ENCODE peak calls at places on chromosomes 16 and 17, in six cellular contexts. I is transverse colon, W is GM12878, V is stomach, S is HepG2, K is SK-N-SH. A is an unnamed sample. For H3K4me1, the result is how much of the 10 kb centered on the place peaks cover.

GRCh38 chr17:13395872-13396271 is 205.9 kb downstream of the HS3ST3A1 start:
- DNase-seq in S (no peak), W (no peak), I (no peak), K (no peak), V (no peak), A (no peak)

GRCh38 chr17:27419156-27419555 is 37.1 kb upstream of the KSR1 start:
- DNase-seq in W (no peak), S (no peak), V (no peak), I (no peak), K (no peak), A (no peak)

GRCh38 chr16:31224092-31224955 is 7.4 kb upstream of the PYDC1 start:
- DNase-seq in V (no peak), W (no peak), I (no peak), S (no peak), K (no peak), A (no peak)

GRCh38 chr17:32487460-32488176 is 825 bp downstream of the CDK5R1 start:
- DNase-seq in K (peak), W (no peak), I (no peak), S (no peak), V (no peak), A (no peak)

GRCh38 chr17:71472809-71473789 is 647.7 kb upstream of the SOX9 start:
- DNase-seq in V (no peak), K (peak), W (no peak), S (peak), I (no peak), A (no peak)

GRCh38 chr17:51035436-51035835 is 85.2 kb downstream of the SPAG9 start:
- DNase-seq in K (no peak), W (no peak), I (no peak), V (no peak), S (no peak), A (no peak)

GRCh38 chr16:57591086-57591869 is 37.2 kb upstream of the ADGRG1 start:
- DNase-seq in I (peak), K (peak), W (no peak), V (peak), S (peak), A (no peak)

GRCh38 chr17:68566145-68566738 is 34.9 kb downstream of the FAM20A start:
- DNase-seq in S (no peak), K (no peak), I (no peak), V (no peak), W (no peak), A (no peak)

DNA sequence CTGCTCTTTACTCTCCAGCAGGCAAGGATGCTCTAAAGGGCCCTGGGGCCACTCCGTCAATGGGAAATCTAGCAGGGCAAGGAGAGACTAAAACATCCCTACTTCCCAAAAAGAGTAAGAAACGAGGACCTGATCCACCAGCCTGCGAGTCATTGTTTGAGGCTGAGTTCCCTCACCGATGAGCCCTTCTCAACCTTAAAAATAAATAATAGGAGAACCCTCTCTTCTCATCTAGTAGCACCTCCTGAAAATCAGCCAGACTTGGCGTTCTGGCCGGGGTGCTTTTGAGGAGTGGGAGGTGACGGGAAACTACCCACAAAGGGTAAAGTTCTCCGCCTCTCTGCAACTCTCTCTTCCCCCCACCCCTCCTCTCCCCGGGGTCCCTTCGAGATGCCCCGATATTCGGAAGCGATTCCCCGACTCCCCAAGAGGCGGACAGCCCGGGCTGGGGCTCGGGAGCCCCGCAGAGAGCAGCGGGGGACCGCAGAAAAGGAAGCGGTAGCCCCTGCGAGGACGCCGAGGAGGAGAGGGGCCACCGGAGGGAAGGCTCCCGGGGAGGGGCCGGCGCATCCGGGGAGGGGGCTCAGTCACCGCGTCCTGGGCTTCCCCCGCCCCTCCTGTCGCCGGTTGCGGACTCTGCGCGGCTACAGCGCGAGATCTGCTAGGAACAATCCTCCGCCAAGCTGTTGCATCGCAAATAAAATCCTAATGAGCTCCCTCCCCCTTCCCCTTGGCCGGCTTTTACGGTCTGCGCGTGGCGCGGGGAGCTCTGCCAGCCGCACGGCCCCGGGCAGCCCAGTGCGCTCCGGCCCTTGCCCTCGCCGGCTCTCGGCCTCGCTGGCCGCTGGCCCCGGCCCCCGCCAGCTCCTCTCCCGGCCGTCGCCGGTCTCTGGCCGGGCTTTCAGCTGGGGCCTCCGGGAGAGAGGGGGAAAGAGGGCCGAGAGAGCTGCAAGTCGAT is 1.3 kb downstream of the HOXB9 start:
- DNase-seq in I (peak), S (no peak), K (peak), W (no peak), V (no peak), A (no peak)
- TF ChIP-seq POLR2AphosphoS5 in I (peak), S (no peak), K (no peak), W (no peak), V (no peak), A (no peak)

GRCh38 chr16:68346892-68347480 is 36.2 kb downstream of the PRMT7 start:
- DNase-seq in V (no peak), I (no peak), S (no peak), W (no peak), K (no peak), A (no peak)
- H3K4me1 ChIP-seq in V (under half), I (under half), S (under half), W (under half), K (under half), A (under half)

GRCh38 chr17:81043725-81044427 is 8.9 kb downstream of the BAIAP2 start:
- DNase-seq in W (no peak), V (peak), I (no peak), S (peak), K (peak), A (no peak)
- TF ChIP-seq EP300 in W (no peak), V (no peak), I (no peak), S (no peak), K (no peak), A (no peak)

GRCh38 chr16:24821129-24821528 is 24.6 kb upstream of the SLC5A11 start:
- DNase-seq in S (no peak), V (no peak), I (no peak), W (no peak), K (no peak), A (no peak)

GRCh38 chr16:24820522-24820921 is 25.2 kb upstream of the SLC5A11 start:
- DNase-seq in S (no peak), W (no peak), V (no peak), K (no peak), I (no peak), A (no peak)

GRCh38 chr16:24822974-24823373 is 22.8 kb upstream of the SLC5A11 start:
- DNase-seq in K (no peak), I (no peak), S (no peak), V (no peak), W (no peak), A (no peak)

GRCh38 chr16:24819462-24820040 is 26.2 kb upstream of the SLC5A11 start:
- DNase-seq in K (no peak), I (no peak), S (no peak), W (no peak), V (no peak), A (no peak)

DNA sequence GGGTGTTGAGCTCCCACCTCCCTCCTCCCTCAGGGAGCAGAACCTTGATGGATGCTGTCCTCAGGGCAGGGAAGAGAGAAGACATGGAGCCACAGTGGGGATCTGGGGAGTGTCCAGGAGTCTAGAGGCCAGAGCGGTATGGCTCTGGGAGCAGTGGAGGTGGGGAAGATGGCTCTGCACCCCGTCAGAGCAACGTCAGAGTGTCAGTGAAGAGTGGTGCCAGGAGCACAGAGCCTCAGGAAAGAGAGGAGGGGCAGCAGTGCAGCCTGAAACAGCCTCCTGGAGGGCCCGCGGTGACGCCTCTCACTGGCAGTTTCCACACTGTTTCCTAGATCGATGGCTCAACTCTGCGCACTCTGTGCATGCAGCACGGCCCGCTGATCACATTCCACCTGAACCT is 23.2 kb upstream of the SLC5A11 start:
- DNase-seq in K (no peak), W (no peak), V (no peak), I (no peak), S (no peak), A (no peak)
- TF ChIP-seq POLR2AphosphoS5 in K (no peak), W (no peak), V (no peak), I (peak), S (no peak), A (no peak)

DNA sequence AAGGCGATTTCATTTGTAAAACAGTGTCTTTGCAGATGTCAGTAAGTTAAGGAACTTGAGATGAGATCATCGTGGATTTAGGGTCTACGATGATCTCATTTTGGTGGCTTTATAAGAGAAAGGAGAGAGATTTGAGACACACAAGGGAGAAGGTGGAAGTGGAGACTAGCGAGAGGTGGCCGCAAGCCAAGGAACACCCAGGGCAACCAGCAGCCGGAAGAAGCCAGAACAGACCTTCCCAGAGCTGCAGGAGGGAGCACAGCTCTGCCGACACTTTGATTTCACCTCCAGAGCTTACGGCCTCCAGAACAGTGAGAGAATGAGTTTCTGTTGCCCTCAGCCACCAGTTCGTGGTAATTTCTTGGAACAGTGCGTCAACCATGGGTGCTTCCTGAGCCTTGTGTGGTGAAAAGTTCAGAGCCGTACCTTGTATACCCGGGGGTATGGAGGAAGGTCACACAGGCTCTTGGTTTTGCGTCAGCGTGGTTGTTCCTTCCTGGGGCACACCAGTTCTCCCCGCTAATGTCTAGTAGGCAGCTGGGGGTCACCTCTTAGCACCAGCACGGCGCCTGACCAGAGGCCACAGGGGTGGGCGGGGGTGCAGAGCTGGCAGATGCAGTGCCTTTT is 12.9 kb upstream of the SEC14L1 start:
- DNase-seq in V (peak), K (no peak), I (peak), S (no peak), W (no peak), A (no peak)
- H3K4me1 ChIP-seq in V (under half), K (under half), I (under half), S (half or more), W (under half), A (half or more)

GRCh38 chr16:4475880-4476790 is at the start of gene HMOX2:
- DNase-seq in W (peak), V (peak), I (peak), K (peak), S (peak), A (peak)
- TF ChIP-seq EP300 in W (peak), V (no peak), I (no peak), K (no peak), S (no peak), A (no peak)

DNA sequence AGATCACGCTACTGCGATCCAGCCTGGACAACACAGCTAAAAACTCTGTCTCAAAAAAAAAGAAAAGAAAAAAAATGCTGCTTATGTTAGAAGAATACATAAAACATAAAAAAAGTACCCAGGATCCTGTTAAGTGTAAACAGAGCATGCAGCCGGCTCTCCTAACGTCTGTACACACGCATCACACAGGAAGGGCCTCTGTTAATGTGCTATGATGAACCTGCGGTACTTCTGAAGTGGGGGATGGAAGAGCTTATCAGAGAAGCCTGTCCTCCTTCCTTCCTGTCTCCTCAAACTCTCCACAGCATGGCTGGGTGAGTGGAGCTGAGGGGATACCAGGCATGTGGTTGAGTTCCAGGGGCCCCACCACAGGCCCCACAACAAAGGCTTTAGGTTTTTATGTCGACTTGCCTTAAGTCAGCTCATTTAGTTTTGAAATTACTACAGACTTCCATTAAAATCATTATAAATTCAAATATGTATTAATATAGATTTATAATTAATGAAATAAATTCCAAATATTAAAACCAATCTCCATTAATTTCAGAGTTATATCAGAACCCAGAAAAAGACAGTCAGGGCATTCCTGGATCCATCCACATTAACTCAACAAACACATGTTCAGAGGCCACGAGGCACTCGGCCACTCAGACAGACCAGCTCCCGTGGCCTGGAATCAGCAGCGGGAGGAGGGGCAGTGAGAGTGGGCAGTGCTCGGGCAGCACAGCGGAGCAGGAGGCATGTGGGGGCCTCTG is 11.7 kb downstream of the CCDC57 start:
- DNase-seq in I (no peak), V (no peak), W (no peak), S (no peak), K (peak), A (no peak)
- TF ChIP-seq POLR2AphosphoS5 in I (no peak), V (no peak), W (no peak), S (no peak), K (no peak), A (no peak)

A was measured in esophagus muscularis mucosa.